ENCODE peak calls at places on chromosome 1, in eight cellular contexts. P is heart right ventricle, H is heart left ventricle, B is bronchial epithelial cell, D is pancreas, O is thoracic aorta, V is PC-3, R is mammary epithelial cell. C is an unnamed sample.
A peak's percentile ranks its signal among the peaks of the same experiment; 100 is the strongest.

GRCh38 chr1:43441894-43442632 is 11.7 kb downstream of the HYI start:
- DNase-seq in P (no peak), H (no peak), B (no peak), D (no peak), O (no peak), V (no peak), R (no peak), C (no peak)

GRCh38 chr1:201062511-201063189 is 39.1 kb upstream of the KIF21B start:
- DNase-seq in P (no peak), H (no peak), B (no peak), D (no peak), O (no peak), V (no peak), R (no peak), C (no peak)

GRCh38 chr1:176073524-176074157 is 133.4 kb downstream of the COP1 start:
- DNase-seq in P (peak; percentile 67), H (peak; percentile 41), B (peak; percentile 66), D (no peak), O (peak; percentile 11), V (peak; percentile 71), R (peak; percentile 48), C (peak; percentile 12)

GRCh38 chr1:11741919-11742598 is 6.1 kb downstream of the AGTRAP start:
- DNase-seq in P (no peak), H (no peak), B (no peak), D (no peak), O (no peak), V (no peak), R (no peak), C (no peak)

GRCh38 chr1:155277070-155277895 is at the start of gene HCN3:
- DNase-seq in P (peak; percentile 98), H (peak; percentile 98), B (peak; percentile 91), D (peak; percentile 98), O (peak; percentile 89), V (peak; percentile 99), R (peak; percentile 90), C (peak; percentile 75)

GRCh38 chr1:244067893-244068292 is 16.8 kb downstream of the ZBTB18 start:
- DNase-seq in P (no peak), H (no peak), B (no peak), D (no peak), O (no peak), V (no peak), R (peak; percentile 26), C (peak; percentile 56)

GRCh38 chr1:214446772-214447556 is 104.4 kb downstream of the PTPN14 start:
- DNase-seq in P (no peak), H (no peak), B (peak; percentile 98), D (no peak), O (no peak), V (peak; percentile 99), R (peak; percentile 99), C (peak; percentile 93)

GRCh38 chr1:207698822-207699483 is 52.9 kb upstream of the CD46 start:
- DNase-seq in P (peak; percentile 24), H (peak; percentile 20), B (peak; percentile 60), D (peak; percentile 66), O (no peak), V (peak; percentile 93), R (peak; percentile 55), C (peak; percentile 5)

GRCh38 chr1:13901041-13901440 is 201.1 kb downstream of the PRDM2 start:
- DNase-seq in P (no peak), H (no peak), B (no peak), D (no peak), O (no peak), V (peak; percentile 27), R (no peak), C (no peak)

GRCh38 chr1:234756066-234756783 is 146.2 kb upstream of the IRF2BP2 start:
- DNase-seq in P (no peak), H (no peak), B (no peak), D (no peak), O (no peak), V (no peak), R (no peak), C (no peak)

DNA sequence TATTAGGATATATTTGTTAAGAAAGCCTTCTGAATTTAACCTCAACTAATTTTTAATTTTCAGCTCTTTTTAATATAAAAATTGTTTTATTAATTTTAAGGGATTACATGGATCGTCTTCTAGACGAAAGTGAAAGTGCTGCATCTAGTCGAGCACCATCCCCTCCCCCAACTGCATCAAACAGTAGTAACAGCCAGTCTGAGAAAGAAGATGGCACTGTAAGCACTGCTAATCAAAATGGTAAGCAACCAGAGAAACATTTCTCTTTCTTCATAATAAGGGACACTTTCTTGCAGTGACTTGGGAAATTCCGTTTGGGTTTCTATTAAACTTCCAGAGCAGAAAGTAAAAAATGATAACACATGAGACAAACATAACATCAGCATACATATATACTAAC is 56.9 kb downstream of the MIER1 start:
- DNase-seq in P (peak; percentile 48), H (peak; percentile 38), B (no peak), D (no peak), O (no peak), V (no peak), R (peak; percentile 24), C (no peak)
- H3K4me3 ChIP-seq in P (peak overlapping the region; percentile 39), H (peak overlapping the region; percentile 46), B (no peak overlapping the region), D (no peak overlapping the region), O (peak overlapping the region; percentile 57), V (no peak overlapping the region), R (no peak overlapping the region), C (no peak overlapping the region)

DNA sequence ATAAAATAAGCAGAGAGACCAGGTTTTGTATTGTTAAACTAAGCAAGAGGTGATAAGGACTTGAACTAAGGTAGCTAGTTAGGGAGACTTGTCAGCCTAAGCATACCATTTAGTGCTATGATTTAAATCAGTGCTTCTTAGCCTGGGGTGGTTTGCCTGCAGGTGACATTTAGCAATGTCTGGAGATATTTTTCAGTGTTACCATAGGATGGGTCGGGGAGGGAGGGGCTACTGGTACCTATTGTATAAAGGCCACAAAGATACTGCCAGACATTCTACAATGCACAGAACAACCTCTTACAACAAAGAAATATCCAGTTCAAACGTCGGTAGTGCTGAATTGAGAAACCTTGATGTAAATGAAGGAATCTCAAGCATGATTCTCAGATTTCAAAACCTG is 3.3 kb downstream of the ATP5PB start:
- DNase-seq in P (no peak), H (no peak), B (no peak), D (no peak), O (no peak), V (no peak), R (no peak), C (no peak)
- H3K4me3 ChIP-seq in P (no peak overlapping the region), H (peak overlapping the region; percentile 7), B (no peak overlapping the region), D (no peak overlapping the region), O (no peak overlapping the region), V (no peak overlapping the region), R (no peak overlapping the region), C (no peak overlapping the region)

DNA sequence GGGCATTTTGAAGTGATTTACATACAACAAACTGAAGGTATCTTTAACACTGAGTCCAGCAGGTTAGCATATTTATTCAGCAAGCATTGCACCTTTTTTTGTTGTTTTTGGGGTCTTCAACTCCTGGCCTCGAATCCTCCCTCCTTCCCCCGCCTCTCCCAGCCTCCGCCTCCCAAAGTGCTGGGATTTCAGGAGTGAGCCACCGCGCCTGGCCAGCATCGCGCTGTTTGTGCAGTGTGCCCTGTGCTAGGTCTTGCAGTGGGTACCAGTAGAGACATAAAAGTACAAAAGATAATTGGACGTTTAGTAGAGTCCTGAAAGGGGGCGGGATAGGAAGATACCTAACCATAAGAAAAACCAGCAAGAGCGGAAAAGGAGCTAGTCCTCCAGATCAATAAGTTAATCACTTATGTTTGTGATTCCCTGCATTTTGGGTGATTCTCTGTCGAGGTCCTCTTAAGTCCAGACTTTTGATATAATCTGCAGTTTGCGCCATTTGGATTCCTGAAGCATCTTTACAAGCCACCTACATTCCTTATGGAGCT is 111.8 kb downstream of the OSBPL9 start:
- DNase-seq in P (no peak), H (no peak), B (peak; percentile 29), D (no peak), O (no peak), V (no peak), R (no peak), C (no peak)
- H3K4me3 ChIP-seq in P (peak overlapping the region; percentile 79), H (peak overlapping the region; percentile 87), B (peak overlapping the region; percentile 80), D (peak overlapping the region; percentile 71), O (peak overlapping the region; percentile 75), V (no peak overlapping the region), R (peak overlapping the region; percentile 97), C (peak overlapping the region; percentile 95)

DNA sequence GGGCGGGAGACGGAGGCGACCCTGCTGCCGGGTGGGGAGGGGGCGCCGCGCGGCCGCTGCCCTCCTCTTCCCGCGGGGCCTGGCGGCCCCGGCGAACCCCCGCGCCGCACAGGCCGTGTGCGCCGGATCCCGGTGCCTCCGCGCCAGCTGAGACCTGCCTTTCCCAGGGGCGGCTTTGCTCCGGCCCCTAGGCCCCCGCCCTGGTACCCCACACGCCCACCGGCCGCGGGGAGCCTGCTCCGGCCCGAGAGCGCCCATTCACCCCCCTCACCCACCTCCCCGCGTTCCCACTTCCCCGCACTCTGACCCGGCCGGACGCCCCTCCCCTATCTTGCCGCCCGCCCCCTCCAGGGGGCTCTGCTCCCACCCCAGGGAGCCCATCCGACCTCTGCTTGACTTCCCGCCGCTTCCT is 375 bp downstream of the HTR6 start:
- DNase-seq in P (no peak), H (no peak), B (no peak), D (no peak), O (no peak), V (no peak), R (no peak), C (no peak)
- H3K4me3 ChIP-seq in P (peak overlapping the region; percentile 19), H (peak overlapping the region; percentile 32), B (no peak overlapping the region), D (no peak overlapping the region), O (peak overlapping the region; percentile 47), V (peak overlapping the region; percentile 32), R (no peak overlapping the region), C (no peak overlapping the region)

C was measured in kidney epithelial cell.